ENCODE peak calls at places on chromosomes 3 and 15, in six cellular contexts. W, H, Y, R, U and D are unnamed samples.

GRCh38 chr15:81783586-81783985 is 262.2 kb downstream of the MEX3B start:
- DNase-seq in W (no peak), H (no peak), Y (no peak), R (no peak), U (no peak), D (no peak)

GRCh38 chr3:17047162-17047561 is 162.4 kb downstream of the PLCL2 start:
- DNase-seq in W (no peak), H (no peak), Y (no peak), R (peak; percentile 63), U (no peak), D (no peak)

GRCh38 chr15:72078887-72079286 is 39.1 kb downstream of the MYO9A start:
- DNase-seq in W (no peak), H (no peak), Y (no peak), R (no peak), U (no peak), D (no peak)

GRCh38 chr3:62939707-62940106 is 64.5 kb upstream of the CADPS start:
- DNase-seq in W (peak; percentile 82), H (no peak), Y (no peak), R (no peak), U (no peak), D (no peak)

GRCh38 chr15:45640610-45641009 is 5.8 kb downstream of the SQOR start:
- DNase-seq in W (no peak), H (peak; percentile 85), Y (no peak), R (no peak), U (no peak), D (no peak)

GRCh38 chr3:61997112-61997511 is 376.2 kb downstream of the FEZF2 start:
- DNase-seq in W (no peak), H (no peak), Y (no peak), R (peak; percentile 82), U (no peak), D (no peak)

GRCh38 chr3:180698760-180699270 is 19.5 kb upstream of the CCDC39 start:
- DNase-seq in W (no peak), H (no peak), Y (no peak), R (no peak), U (no peak), D (no peak)

GRCh38 chr3:140832883-140833282 is 108.8 kb upstream of the SLC25A36 start:
- DNase-seq in W (no peak), H (no peak), Y (no peak), R (no peak), U (no peak), D (no peak)

GRCh38 chr3:135226057-135226456 is 431.0 kb downstream of the EPHB1 start:
- DNase-seq in W (no peak), H (no peak), Y (no peak), R (no peak), U (peak; percentile 46), D (no peak)

GRCh38 chr3:167913218-167913902 is 177.8 kb downstream of the SERPINI1 start:
- DNase-seq in W (no peak), H (no peak), Y (no peak), R (peak; percentile 75), U (no peak), D (no peak)

GRCh38 chr15:87563840-87564239 is 692.7 kb downstream of the NTRK3 start:
- DNase-seq in W (no peak), H (no peak), Y (no peak), R (peak; percentile 4), U (no peak), D (no peak)

GRCh38 chr3:87333393-87333892 is 57.1 kb upstream of the POU1F1 start:
- DNase-seq in W (peak; percentile 44), H (peak; percentile 97), Y (no peak), R (peak; percentile 9), U (no peak), D (peak; percentile 89)

GRCh38 chr3:137012097-137012501 is 54.3 kb downstream of the IL20RB start:
- DNase-seq in W (no peak), H (no peak), Y (no peak), R (peak; percentile 37), U (no peak), D (no peak)

GRCh38 chr3:119240582-119241434 is at the start of gene B4GALT4:
- DNase-seq in W (peak; percentile 91), H (peak; percentile 76), Y (peak; percentile 74), R (peak; percentile 94), U (peak; percentile 96), D (peak; percentile 25)

GRCh38 chr3:10155123-10155472 is 9.6 kb upstream of the IRAK2 start:
- DNase-seq in W (no peak), H (no peak), Y (no peak), R (no peak), U (no peak), D (no peak)

GRCh38 chr3:49883992-49884391 is 14.3 kb upstream of the CAMKV start:
- DNase-seq in W (no peak), H (no peak), Y (no peak), R (no peak), U (no peak), D (no peak)

GRCh38 chr3:123847209-123847608 is 36.9 kb downstream of the MYLK start:
- DNase-seq in W (no peak), H (no peak), Y (no peak), R (no peak), U (no peak), D (no peak)

GRCh38 chr3:168801792-168802191 is 706.1 kb upstream of the GOLIM4 start:
- DNase-seq in W (no peak), H (peak; percentile 48), Y (no peak), R (no peak), U (no peak), D (no peak)

GRCh38 chr3:143427626-143428025 is 308.1 kb downstream of the CHST2 start:
- DNase-seq in W (no peak), H (no peak), Y (no peak), R (no peak), U (no peak), D (no peak)

GRCh38 chr3:161251716-161252115 is 30.6 kb downstream of the NMD3 start:
- DNase-seq in W (no peak), H (no peak), Y (no peak), R (no peak), U (no peak), D (no peak)

GRCh38 chr3:20185364-20185732 is 658 bp downstream of the SGO1 start:
- DNase-seq in W (peak; percentile 19), H (no peak), Y (peak; percentile 32), R (peak; percentile 47), U (peak; percentile 22), D (no peak)

GRCh38 chr3:128761392-128761791 is 35.4 kb downstream of the RAB7A start:
- DNase-seq in W (no peak), H (no peak), Y (no peak), R (no peak), U (no peak), D (no peak)

GRCh38 chr3:128763967-128764366 is 38.0 kb downstream of the RAB7A start:
- DNase-seq in W (no peak), H (no peak), Y (no peak), R (no peak), U (peak; percentile 58), D (no peak)

GRCh38 chr3:128768471-128768870 is 42.5 kb downstream of the RAB7A start:
- DNase-seq in W (no peak), H (no peak), Y (no peak), R (no peak), U (no peak), D (no peak)

GRCh38 chr3:128767351-128767750 is 41.4 kb downstream of the RAB7A start:
- DNase-seq in W (no peak), H (no peak), Y (no peak), R (no peak), U (no peak), D (no peak)

GRCh38 chr3:128764863-128765262 is 38.9 kb downstream of the RAB7A start:
- DNase-seq in W (no peak), H (no peak), Y (no peak), R (no peak), U (peak; percentile 33), D (no peak)
- H3K4me1 ChIP-seq in W (no peaks in the 10 kb centered on the region), H (no peaks in the 10 kb centered on the region), Y (peaks cover 55% of the 10 kb centered on the region), R (no peaks in the 10 kb centered on the region), U (peaks cover 11% of the 10 kb centered on the region), D (peaks cover 16% of the 10 kb centered on the region)

GRCh38 chr15:40310993-40311392 is 3.3 kb upstream of the PLCB2 start:
- DNase-seq in W (no peak), H (no peak), Y (no peak), R (no peak), U (no peak), D (no peak)

GRCh38 chr15:40308844-40309189 is 1.1 kb upstream of the PLCB2 start:
- DNase-seq in W (no peak), H (no peak), Y (no peak), R (peak; percentile 60), U (peak; percentile 73), D (no peak)

GRCh38 chr15:40312370-40313158 is 4.8 kb upstream of the PLCB2 start:
- DNase-seq in W (no peak), H (no peak), Y (no peak), R (no peak), U (no peak), D (no peak)

GRCh38 chr15:40309344-40309862 is 1.7 kb upstream of the PLCB2 start:
- DNase-seq in W (no peak), H (no peak), Y (no peak), R (no peak), U (no peak), D (no peak)

GRCh38 chr15:40310001-40310959 is 2.5 kb upstream of the PLCB2 start:
- DNase-seq in W (peak; percentile 64), H (no peak), Y (peak; percentile 53), R (peak; percentile 78), U (peak; percentile 82), D (peak; percentile 30)
- H3K4me1 ChIP-seq in W (no peaks in the 10 kb centered on the region), H (peaks cover 9% of the 10 kb centered on the region), Y (peaks cover 42% of the 10 kb centered on the region), R (peaks cover 5% of the 10 kb centered on the region), U (no peaks in the 10 kb centered on the region), D (peaks cover 5% of the 10 kb centered on the region)

DNA sequence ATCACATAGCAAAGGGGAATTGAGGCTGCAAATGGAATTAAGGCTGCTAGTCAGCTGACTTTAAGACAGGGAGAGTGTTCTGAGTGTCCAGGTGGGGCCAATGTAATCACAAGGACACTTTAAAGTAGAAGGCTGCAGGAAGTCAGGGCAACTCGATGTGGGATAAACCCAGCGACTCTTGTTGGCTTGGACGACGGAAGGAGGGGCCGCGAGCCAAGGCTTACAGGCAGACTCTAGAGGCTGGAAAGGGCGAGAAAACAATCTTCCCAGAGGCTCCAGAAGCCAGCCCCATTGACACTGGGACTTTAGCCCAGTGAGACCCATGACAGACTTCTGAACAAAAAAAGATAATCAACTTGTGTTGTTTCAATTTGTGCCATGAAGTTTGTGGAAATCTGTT is 12.9 kb upstream of the MUSTN1 start:
- DNase-seq in W (no peak), H (no peak), Y (no peak), R (no peak), U (peak; percentile 5), D (no peak)
- H3K4me1 ChIP-seq in W (no peaks in the 10 kb centered on the region), H (no peaks in the 10 kb centered on the region), Y (no peaks in the 10 kb centered on the region), R (no peaks in the 10 kb centered on the region), U (peaks cover 10% of the 10 kb centered on the region), D (no peaks in the 10 kb centered on the region)

DNA sequence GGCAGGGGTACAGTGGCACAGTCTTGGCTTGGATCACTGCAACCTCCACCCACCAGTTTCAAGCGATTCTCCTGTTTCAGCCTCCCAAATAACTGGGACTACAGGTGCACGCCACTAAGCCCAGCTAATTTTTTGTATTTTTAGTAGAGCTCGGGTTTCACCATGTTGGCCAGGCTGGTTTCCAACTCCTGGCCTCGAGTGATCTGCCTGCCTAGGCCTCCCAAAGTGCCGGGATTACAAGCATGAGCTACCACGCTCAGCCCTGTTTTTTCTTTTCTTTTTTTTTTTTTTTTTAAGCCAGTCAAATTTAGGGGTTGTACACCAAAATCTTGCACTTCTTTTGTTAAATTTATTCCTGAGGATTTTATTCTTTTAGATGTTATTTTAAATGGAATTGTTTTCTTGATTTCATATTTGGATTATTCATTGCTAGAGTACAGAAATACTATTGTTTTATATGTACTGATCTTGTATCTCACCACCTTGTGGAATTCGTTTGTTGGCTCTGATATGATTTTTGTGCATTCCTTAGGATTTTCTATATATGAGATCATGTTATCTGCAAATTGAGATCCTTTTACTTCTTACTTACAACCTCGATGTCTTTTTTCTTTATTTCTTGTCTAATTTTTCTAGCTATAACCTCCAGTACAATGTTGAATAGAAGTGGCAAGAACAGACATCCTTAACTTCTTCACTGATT is 65.6 kb downstream of the ZNF609 start:
- DNase-seq in W (no peak), H (no peak), Y (no peak), R (no peak), U (no peak), D (no peak)
- H3K4me1 ChIP-seq in W (peaks cover 3% of the 10 kb centered on the region), H (peaks cover 27% of the 10 kb centered on the region), Y (peaks cover 31% of the 10 kb centered on the region), R (peaks cover 11% of the 10 kb centered on the region), U (peaks cover 10% of the 10 kb centered on the region), D (peaks cover 22% of the 10 kb centered on the region)